ENCODE peak calls at places on chromosomes 1 and 21, in eight cellular contexts. W is astrocyte of the cerebellum; A is choroid plexus epithelial cell; N is activated CD4-positive, alpha-beta T cell treated with anti-CD3 and anti-CD28 coated beads, Interleukin-2, amount 50 U/mL, for 1 hour; K is GM04503; J is kidney; F is NCI-H1105; Q is cardiac fibroblast. S is an unnamed sample.

GRCh38 chr1:40901886-40902633 is 39.9 kb upstream of the CITED4 start:
- DNase-seq in W (peak; percentile 16), F (no peak), N (no peak), Q (peak; percentile 71), J (peak; percentile 59), A (peak; percentile 96), K (peak; percentile 31), S (no peak)

GRCh38 chr1:162696286-162696862 is 64.1 kb downstream of the DDR2 start:
- DNase-seq in K (peak; percentile 77), A (peak; percentile 95), J (peak; percentile 86), W (peak; percentile 83), N (no peak), F (peak; percentile 88), Q (peak; percentile 98), S (no peak)

GRCh38 chr1:243672675-243673074 is 177.4 kb downstream of the AKT3 start:
- DNase-seq in N (no peak), W (peak; percentile 72), Q (no peak), K (peak; percentile 11), F (no peak), A (no peak), J (no peak), S (no peak)

GRCh38 chr21:36504067-36505058 is 24.4 kb upstream of the CLDN14 start:
- DNase-seq in N (peak; percentile 11), F (peak; percentile 39), A (peak; percentile 79), W (peak; percentile 31), Q (peak; percentile 76), J (no peak), K (no peak), S (no peak)

GRCh38 chr1:245754463-245754961 is 599.7 kb downstream of the KIF26B start:
- DNase-seq in J (no peak), N (no peak), Q (no peak), W (no peak), F (no peak), K (no peak), A (no peak), S (no peak)

GRCh38 chr1:184890539-184890973 is 83.8 kb downstream of the NIBAN1 start:
- DNase-seq in W (no peak), J (no peak), F (no peak), A (no peak), N (peak; percentile 20), Q (peak; percentile 85), K (no peak), S (no peak)

GRCh38 chr1:161946071-161946987 is 77.3 kb downstream of the OLFML2B start:
- DNase-seq in W (peak; percentile 71), A (peak; percentile 47), K (peak; percentile 91), J (no peak), N (no peak), Q (peak; percentile 71), F (no peak), S (no peak)

GRCh38 chr1:198919667-198920398 is 281.0 kb downstream of the PTPRC start:
- DNase-seq in Q (no peak), N (no peak), F (no peak), J (no peak), W (no peak), K (no peak), A (peak; percentile 63), S (no peak)

GRCh38 chr1:164796916-164797315 is 237.9 kb downstream of the PBX1 start:
- DNase-seq in N (no peak), A (no peak), F (no peak), K (no peak), Q (no peak), W (no peak), J (no peak), S (no peak)

GRCh38 chr1:201648066-201648910 is 109.4 kb downstream of the NAV1 start:
- DNase-seq in N (no peak), Q (peak; percentile 68), F (peak; percentile 51), W (no peak), K (no peak), A (peak; percentile 64), J (peak; percentile 82), S (no peak)

GRCh38 chr1:248243204-248243603 is 12.0 kb downstream of the OR2M4 start:
- DNase-seq in N (no peak), A (peak; percentile 34), Q (peak; percentile 20), W (no peak), J (peak; percentile 47), K (no peak), F (no peak), S (peak; percentile 64)

GRCh38 chr21:42347601-42348327 is 3.0 kb downstream of the TFF2 start:
- DNase-seq in A (no peak), J (no peak), F (no peak), N (no peak), W (no peak), K (no peak), Q (no peak), S (peak; percentile 56)

GRCh38 chr1:102184477-102184876 is 187.8 kb upstream of the OLFM3 start:
- DNase-seq in N (no peak), J (no peak), F (no peak), K (no peak), Q (no peak), A (no peak), W (no peak), S (no peak)

GRCh38 chr21:31732891-31733520 is 1.1 kb upstream of the SCAF4 start:
- DNase-seq in K (no peak), Q (peak; percentile 26), W (no peak), N (no peak), F (no peak), J (no peak), A (peak; percentile 35), S (no peak)

GRCh38 chr1:196401454-196401838 is 206.8 kb downstream of the KCNT2 start:
- DNase-seq in N (no peak), J (no peak), F (no peak), W (no peak), K (no peak), Q (no peak), A (no peak), S (no peak)

GRCh38 chr1:12121212-12122000 is 45.4 kb upstream of the TNFRSF1B start:
- DNase-seq in N (no peak), Q (peak; percentile 88), J (no peak), A (peak; percentile 76), K (peak; percentile 80), W (peak; percentile 19), F (no peak), S (peak; percentile 30)

S was measured in spleen.